ENCODE peak calls at places on chromosomes 11 and 22, in nine cellular contexts. R is cardiac fibroblast; V is lung; K is kidney epithelial cell; N is D341Med; L is activated CD4-positive, CD25-positive, alpha-beta regulatory T cell; H is stimulated activated CD4-positive, alpha-beta T cell treated with anti-CD3 and anti-CD28 coated beads, Interleukin-2, amount 100 ng/mL, for 48 hours; S is hippocampal formation; E is activated T-helper 1 cell treated with anti-CD3 and anti-CD28 coated beads, Interleukin-2, amount 50 U/mL, for 16 hours. F is an unnamed sample.

GRCh38 chr11:105282658-105283057 is 143.1 kb upstream of the CARD18 start:
- DNase-seq in R (no peak), V (no peak), K (no peak), N (no peak), L (no peak), H (no peak), S (no peak), E (no peak), F (no peak)

GRCh38 chr11:46444305-46444704 is 52.7 kb upstream of the CHRM4 start:
- DNase-seq in R (no peak), V (no peak), K (no peak), N (no peak), L (no peak), H (no peak), S (no peak), E (no peak), F (no peak)

GRCh38 chr11:27398413-27398780 is 35.4 kb upstream of the CCDC34 start:
- DNase-seq in R (no peak), V (no peak), K (no peak), N (no peak), L (no peak), H (no peak), S (no peak), E (no peak), F (no peak)

GRCh38 chr22:24497879-24498278 is 2.7 kb downstream of the UPB1 start:
- DNase-seq in R (no peak), V (no peak), K (no peak), N (no peak), L (no peak), H (no peak), S (no peak), E (no peak), F (no peak)

GRCh38 chr11:77198440-77198849 is 70.4 kb downstream of the MYO7A start:
- DNase-seq in R (peak), V (no peak), K (no peak), N (peak), L (no peak), H (peak), S (no peak), E (peak), F (no peak)

GRCh38 chr11:44531116-44531504 is 34.4 kb upstream of the CD82 start:
- DNase-seq in R (no peak), V (no peak), K (no peak), N (no peak), L (no peak), H (no peak), S (no peak), E (no peak), F (no peak)

GRCh38 chr11:111438846-111439520 is 59.9 kb upstream of the POU2AF1 start:
- DNase-seq in R (no peak), V (no peak), K (no peak), N (no peak), L (no peak), H (no peak), S (no peak), E (no peak), F (no peak)

GRCh38 chr11:100925935-100926334 is 203.7 kb downstream of the PGR start:
- DNase-seq in R (peak), V (no peak), K (peak), N (no peak), L (no peak), H (no peak), S (no peak), E (no peak), F (no peak)

GRCh38 chr11:92082652-92083051 is 142.0 kb upstream of the FAT3 start:
- DNase-seq in R (no peak), V (no peak), K (no peak), N (no peak), L (no peak), H (no peak), S (no peak), E (no peak), F (no peak)

GRCh38 chr11:28347351-28347750 is 239.2 kb downstream of the METTL15 start:
- DNase-seq in R (no peak), V (no peak), K (no peak), N (no peak), L (no peak), H (no peak), S (no peak), E (no peak), F (no peak)

GRCh38 chr11:88455974-88456373 is 118.4 kb upstream of the CTSC start:
- DNase-seq in R (no peak), V (no peak), K (no peak), N (no peak), L (no peak), H (no peak), S (no peak), E (no peak), F (no peak)

GRCh38 chr22:22388494-22388893 is 120.0 kb downstream of the ZNF280B start:
- DNase-seq in R (no peak), V (no peak), K (no peak), N (no peak), L (no peak), H (no peak), S (no peak), E (no peak), F (no peak)

GRCh38 chr11:74820763-74821162 is 72.1 kb downstream of the RNF169 start:
- DNase-seq in R (peak), V (no peak), K (peak), N (no peak), L (no peak), H (no peak), S (no peak), E (no peak), F (no peak)

GRCh38 chr22:43276311-43276710 is 66.9 kb downstream of the SCUBE1 start:
- DNase-seq in R (no peak), V (no peak), K (no peak), N (no peak), L (no peak), H (no peak), S (no peak), E (no peak), F (no peak)

GRCh38 chr11:131278472-131278871 is 91.9 kb upstream of the NTM start:
- DNase-seq in R (no peak), V (no peak), K (no peak), N (no peak), L (no peak), H (no peak), S (peak), E (no peak), F (peak)

GRCh38 chr11:5043385-5043784 is 2.9 kb upstream of the OR52J3 start:
- DNase-seq in R (peak), V (no peak), K (no peak), N (no peak), L (no peak), H (no peak), S (no peak), E (no peak), F (no peak)

GRCh38 chr11:68751331-68751856 is at the start of gene TESMIN:
- DNase-seq in R (peak), V (peak), K (no peak), N (peak), L (peak), H (peak), S (peak), E (peak), F (peak)

GRCh38 chr11:75311858-75312288 is 39.6 kb downstream of the ARRB1 start:
- DNase-seq in R (peak), V (peak), K (no peak), N (peak), L (no peak), H (no peak), S (peak), E (no peak), F (no peak)

GRCh38 chr11:103525069-103525468 is 415.8 kb downstream of the DYNC2H1 start:
- DNase-seq in R (peak), V (no peak), K (no peak), N (no peak), L (no peak), H (no peak), S (no peak), E (no peak), F (no peak)

GRCh38 chr11:79249341-79249993 is 191.4 kb downstream of the TENM4 start:
- DNase-seq in R (peak), V (no peak), K (no peak), N (no peak), L (no peak), H (no peak), S (no peak), E (no peak), F (no peak)

GRCh38 chr11:1226226-1226961 is 3.5 kb downstream of the MUC5B start:
- DNase-seq in R (no peak), V (no peak), K (no peak), N (peak), L (no peak), H (no peak), S (no peak), E (no peak), F (no peak)

GRCh38 chr11:69930081-69931059 is 111.2 kb upstream of the FGF3 start:
- DNase-seq in R (no peak), V (no peak), K (no peak), N (no peak), L (no peak), H (no peak), S (no peak), E (no peak), F (no peak)

GRCh38 chr22:47659467-47660302 is 897.2 kb downstream of the TBC1D22A start:
- DNase-seq in R (no peak), V (no peak), K (no peak), N (no peak), L (no peak), H (no peak), S (no peak), E (no peak), F (no peak)

F was measured in hypothalamus.